ENCODE peak calls at places on chromosomes 1 and 21, in five cellular contexts. Y, I, U, B and M are unnamed samples.

GRCh38 chr1:21530368-21531016 is 21.3 kb downstream of the ALPL start:
- DNase-seq in B (no peak), I (no peak), Y (no peak), U (no peak), M (no peak)

GRCh38 chr1:90198616-90199015 is 203.7 kb downstream of the ZNF326 start:
- DNase-seq in I (no peak), U (no peak), Y (no peak), B (no peak), M (no peak)

GRCh38 chr21:41182547-41182946 is 14.6 kb downstream of the BACE2 start:
- DNase-seq in Y (no peak), U (no peak), I (no peak), B (no peak), M (no peak)

GRCh38 chr1:29550119-29550841 is 314.0 kb downstream of the PTPRU start:
- DNase-seq in B (no peak), Y (peak; percentile 41), U (no peak), I (no peak), M (no peak)

GRCh38 chr1:233614743-233615521 is 1.0 kb downstream of the KCNK1 start:
- DNase-seq in Y (no peak), B (no peak), I (no peak), U (no peak), M (no peak)

GRCh38 chr1:85307987-85308836 is 31.8 kb upstream of the BCL10 start:
- DNase-seq in Y (peak; percentile 90), I (peak; percentile 88), U (peak; percentile 60), B (peak; percentile 78), M (peak; percentile 88)

GRCh38 chr21:38351176-38351959 is 94.6 kb downstream of the KCNJ15 start:
- DNase-seq in Y (no peak), I (no peak), U (no peak), B (no peak), M (no peak)

GRCh38 chr1:109499661-109500536 is 6.0 kb downstream of the CYB561D1 start:
- DNase-seq in Y (no peak), B (peak; percentile 14), I (peak; percentile 87), U (no peak), M (peak; percentile 66)

GRCh38 chr21:44431300-44431699 is 24.0 kb upstream of the LRRC3 start:
- DNase-seq in U (no peak), I (no peak), Y (no peak), B (no peak), M (no peak)

GRCh38 chr1:43789604-43790288 is 82.4 kb downstream of the ST3GAL3 start:
- DNase-seq in I (no peak), B (no peak), Y (no peak), U (no peak), M (no peak)

GRCh38 chr1:228206582-228207351 is 1.1 kb upstream of the OBSCN start:
- DNase-seq in U (no peak), B (no peak), Y (no peak), I (no peak), M (no peak)

GRCh38 chr1:52551476-52552235 is 1.2 kb downstream of the TUT4 start:
- DNase-seq in I (peak; percentile 35), Y (no peak), B (peak; percentile 21), U (no peak), M (no peak)

GRCh38 chr21:36994501-36995189 is 11.9 kb upstream of the RIPPLY3 start:
- DNase-seq in B (no peak), Y (no peak), U (no peak), I (no peak), M (no peak)

GRCh38 chr1:25065246-25066238 is 135.5 kb upstream of the RUNX3 start:
- DNase-seq in U (no peak), B (peak; percentile 6), I (no peak), Y (no peak), M (no peak)

GRCh38 chr21:45356653-45357435 is 48.1 kb upstream of the COL18A1 start:
- DNase-seq in Y (no peak), U (no peak), B (no peak), I (no peak), M (no peak)

GRCh38 chr21:45487891-45488600 is 54.2 kb downstream of the SLC19A1 start:
- DNase-seq in Y (no peak), U (no peak), B (no peak), I (no peak), M (no peak)

GRCh38 chr21:37378700-37379139 is 12.1 kb downstream of the DYRK1A start:
- DNase-seq in U (no peak), B (no peak), Y (no peak), I (no peak), M (no peak)

GRCh38 chr1:175823401-175823800 is 80.0 kb upstream of the TNR start:
- DNase-seq in I (no peak), Y (no peak), B (no peak), U (no peak), M (no peak)

GRCh38 chr1:228969968-228970800 is 234.9 kb downstream of the RHOU start:
- DNase-seq in Y (peak; percentile 38), U (no peak), B (no peak), I (no peak), M (no peak)

GRCh38 chr21:38797470-38797869 is 8.3 kb upstream of the ETS2 start:
- DNase-seq in B (no peak), I (no peak), U (no peak), Y (no peak), M (no peak)

GRCh38 chr1:26016944-26017545 is 4.5 kb upstream of the EXTL1 start:
- DNase-seq in Y (no peak), I (no peak), B (no peak), U (no peak), M (no peak)

GRCh38 chr21:38712076-38712475 is 93.7 kb upstream of the ETS2 start:
- DNase-seq in Y (no peak), I (peak; percentile 17), U (no peak), B (peak; percentile 33), M (peak; percentile 20)

GRCh38 chr1:39170731-39171375 is 33.6 kb upstream of the MACF1 start:
- DNase-seq in I (no peak), B (no peak), U (no peak), Y (no peak), M (no peak)

GRCh38 chr1:13764933-13765332 is 64.9 kb downstream of the PRDM2 start:
- DNase-seq in U (no peak), B (no peak), Y (no peak), I (no peak), M (no peak)

GRCh38 chr1:155085504-155086181 is 7.0 kb downstream of the EFNA3 start:
- DNase-seq in I (peak; percentile 11), Y (peak; percentile 84), U (no peak), B (no peak), M (no peak)

GRCh38 chr21:37986751-37987399 is 70.6 kb upstream of the KCNJ6 start:
- DNase-seq in U (no peak), B (no peak), Y (no peak), I (no peak), M (no peak)

GRCh38 chr1:37807220-37807554 is 403 bp upstream of the C1orf122 start:
- DNase-seq in I (no peak), Y (no peak), B (no peak), U (no peak), M (no peak)